ENCODE peak calls at places on chromosomes 1 and 21, in seven cellular contexts. R is activated B cell treated with CpG ODN at 0.5 μM for 24 hours, Y is endothelial cell, O is DND-41, A is type B pancreatic cell, M is osteocyte, X is RWPE1. S is an unnamed sample.

GRCh38 chr1:165539306-165539705 is 4.5 kb upstream of the LRRC52 start:
- DNase-seq in Y (no peak), X (peak; percentile 6), O (no peak), A (no peak), M (no peak), R (no peak), S (no peak)

GRCh38 chr21:45865106-45865835 is 116.3 kb upstream of the COL6A1 start:
- DNase-seq in Y (no peak), M (no peak), X (peak; percentile 82), A (no peak), O (no peak), R (no peak), S (no peak)

GRCh38 chr21:45098867-45099266 is 24.5 kb downstream of the ADARB1 start:
- DNase-seq in X (no peak), A (no peak), M (no peak), O (no peak), R (no peak), Y (no peak), S (no peak)

GRCh38 chr1:241834733-241835377 is 13.1 kb upstream of the EXO1 start:
- DNase-seq in M (no peak), R (no peak), Y (no peak), X (no peak), O (no peak), A (no peak), S (no peak)

GRCh38 chr1:24416666-24417391 is 1.2 kb downstream of the NIPAL3 start:
- DNase-seq in X (peak; percentile 76), A (no peak), M (no peak), R (no peak), Y (no peak), O (peak; percentile 79), S (peak; percentile 81)

GRCh38 chr1:213120386-213120785 is 69.3 kb downstream of the RPS6KC1 start:
- DNase-seq in A (no peak), R (no peak), M (no peak), O (no peak), X (no peak), Y (no peak), S (no peak)

GRCh38 chr1:48688102-48688760 is 88.5 kb downstream of the BEND5 start:
- DNase-seq in X (no peak), Y (no peak), R (no peak), A (no peak), O (no peak), M (no peak), S (no peak)

GRCh38 chr1:84303154-84303830 is 1.8 kb downstream of the SAMD13 start:
- DNase-seq in Y (no peak), R (no peak), M (no peak), X (no peak), A (no peak), O (no peak), S (no peak)

GRCh38 chr21:28615276-28615675 is 377.4 kb downstream of the LTN1 start:
- DNase-seq in O (no peak), Y (no peak), X (no peak), R (no peak), A (no peak), M (no peak), S (no peak)

GRCh38 chr1:235516862-235517446 is 12.7 kb upstream of the B3GALNT2 start:
- DNase-seq in R (no peak), O (no peak), A (no peak), M (no peak), Y (no peak), X (no peak), S (no peak)

GRCh38 chr1:221987860-221988520 is 246.1 kb upstream of the DUSP10 start:
- DNase-seq in A (no peak), X (peak; percentile 91), Y (no peak), R (no peak), M (no peak), O (no peak), S (no peak)

GRCh38 chr1:197356723-197357533 is 88.9 kb downstream of the CRB1 start:
- DNase-seq in X (peak; percentile 45), A (no peak), Y (peak; percentile 22), O (peak; percentile 40), R (no peak), M (no peak), S (peak; percentile 26)
- TF ChIP-seq CTCF in X (peak; percentile 59), A (peak; percentile 88), Y (peak; percentile 76), O (peak; percentile 76), R (no peak), M (peak; percentile 76), S (peak; percentile 76)

DNA sequence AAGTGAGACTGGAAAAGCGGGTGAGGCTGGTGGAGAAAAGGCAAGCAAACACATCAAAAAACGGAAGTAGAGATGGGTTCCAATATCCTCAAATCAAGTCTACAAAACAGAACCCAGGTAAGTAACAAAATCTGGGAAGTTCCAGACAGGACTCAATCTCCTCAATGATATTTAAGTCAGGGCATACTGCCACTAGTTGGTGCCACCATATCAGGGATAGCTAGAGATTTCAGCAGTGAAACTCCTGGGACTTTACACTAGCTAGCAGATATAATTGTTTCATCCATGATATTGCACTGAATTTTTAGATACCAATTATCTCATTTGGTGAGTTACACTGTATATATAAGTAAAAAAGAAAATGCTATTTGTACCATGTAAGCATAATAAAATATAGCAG is 52.0 kb downstream of the EYA3 start:
- DNase-seq in O (no peak), A (no peak), Y (no peak), M (no peak), X (no peak), R (no peak), S (no peak)
- TF ChIP-seq CTCF in O (no peak), A (no peak), Y (no peak), M (peak; percentile 13), X (peak; percentile 10), R (no peak), S (no peak)

GRCh38 chr1:247487057-247487456 is 29.2 kb upstream of the OR2B11 start:
- DNase-seq in O (peak; percentile 21), M (no peak), A (no peak), X (peak; percentile 50), R (peak; percentile 17), Y (peak; percentile 42), S (peak; percentile 37)
- TF ChIP-seq CTCF in O (peak; percentile 67), M (peak; percentile 78), A (peak; percentile 71), X (peak; percentile 36), R (peak; percentile 55), Y (peak; percentile 21), S (peak; percentile 77)

GRCh38 chr1:162059721-162060120 is 9.8 kb upstream of the NOS1AP start:
- DNase-seq in A (no peak), M (no peak), O (no peak), R (no peak), Y (no peak), X (no peak), S (no peak)

GRCh38 chr1:162060314-162060713 is 9.2 kb upstream of the NOS1AP start:
- DNase-seq in X (no peak), A (no peak), M (no peak), R (no peak), O (no peak), Y (no peak), S (no peak)

GRCh38 chr1:162056568-162056967 is 12.9 kb upstream of the NOS1AP start:
- DNase-seq in O (no peak), M (no peak), Y (no peak), R (no peak), A (no peak), X (no peak), S (no peak)

GRCh38 chr1:162056043-162056442 is 13.4 kb upstream of the NOS1AP start:
- DNase-seq in A (no peak), Y (peak; percentile 79), M (peak; percentile 86), R (no peak), X (peak; percentile 70), O (peak; percentile 45), S (peak; percentile 61)

GRCh38 chr1:162055062-162055461 is 14.4 kb upstream of the NOS1AP start:
- DNase-seq in A (no peak), M (no peak), X (peak; percentile 85), Y (no peak), O (no peak), R (no peak), S (no peak)
- TF ChIP-seq CTCF in A (no peak), M (no peak), X (no peak), Y (no peak), O (no peak), R (no peak), S (no peak)

GRCh38 chr1:108314815-108315214 is 70.9 kb upstream of the NBPF4 start:
- DNase-seq in R (no peak), O (no peak), X (no peak), A (no peak), Y (no peak), M (no peak), S (no peak)

GRCh38 chr1:108320851-108321250 is 77.0 kb upstream of the NBPF4 start:
- DNase-seq in X (no peak), Y (no peak), O (no peak), M (no peak), A (no peak), R (no peak), S (no peak)

DNA sequence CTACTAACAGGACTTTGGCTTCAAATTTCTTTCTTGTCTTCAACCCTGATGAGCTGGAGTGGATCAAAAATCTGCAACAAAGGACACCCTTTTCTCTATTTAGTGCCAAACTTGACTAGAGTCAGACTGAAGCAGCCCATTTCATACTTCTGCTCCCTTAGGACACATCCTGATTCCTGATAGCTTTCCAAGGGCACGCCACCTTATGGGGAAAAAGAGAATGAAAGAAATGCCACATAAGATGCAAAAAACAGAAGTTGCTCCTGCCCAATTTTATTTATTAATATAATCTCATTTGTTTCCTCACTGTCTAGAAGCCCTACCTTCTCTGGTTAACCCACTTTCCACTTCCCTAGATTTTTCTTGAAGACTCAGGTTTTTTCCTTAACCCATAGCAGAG is 72.7 kb upstream of the NBPF4 start:
- DNase-seq in O (no peak), A (no peak), R (no peak), X (no peak), M (no peak), Y (no peak), S (no peak)
- TF ChIP-seq CTCF in O (no peak), A (peak; percentile 43), R (no peak), X (peak; percentile 13), M (peak; percentile 25), Y (peak; percentile 36), S (no peak)

DNA sequence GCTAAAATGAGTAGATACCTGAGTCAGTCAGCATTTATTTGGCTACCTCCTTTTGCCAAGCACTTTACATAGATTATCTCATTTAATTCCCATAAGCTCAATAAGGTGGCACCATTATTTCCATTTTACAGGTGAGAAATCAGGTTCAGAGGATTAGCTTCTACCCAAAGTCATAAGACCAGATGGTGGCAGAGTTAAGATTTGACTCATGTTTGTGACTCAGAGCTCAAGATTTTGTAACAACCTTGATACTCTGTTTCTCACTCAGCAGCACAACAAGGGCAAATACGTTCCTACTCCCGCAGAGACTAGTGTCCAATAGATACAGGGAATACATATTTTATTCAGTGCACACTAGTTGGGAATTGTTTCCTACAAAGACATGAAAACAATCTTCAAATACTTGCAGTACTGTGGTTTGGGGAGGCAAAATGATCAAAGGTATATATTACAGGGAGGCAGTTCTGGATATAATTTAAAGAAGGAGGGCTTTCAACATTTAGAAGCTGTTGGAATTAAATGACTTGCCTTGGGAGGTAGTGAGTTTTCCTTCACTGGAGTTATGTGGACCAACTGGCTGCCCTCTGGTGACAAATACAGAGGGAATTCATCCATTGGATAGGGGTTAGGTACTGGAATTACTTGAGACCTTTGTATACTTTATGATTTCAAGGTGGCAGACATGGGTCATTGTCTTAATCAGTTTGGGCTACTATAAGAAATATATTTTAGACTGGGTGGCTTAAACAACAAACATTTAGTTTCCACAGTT is 3.6 kb downstream of the LEPR start:
- DNase-seq in O (no peak), M (no peak), A (no peak), Y (no peak), R (no peak), X (peak; percentile 73), S (peak; percentile 29)
- TF ChIP-seq CTCF in O (no peak), M (no peak), A (no peak), Y (no peak), R (no peak), X (no peak), S (no peak)

S was measured in activated CD8-positive, alpha-beta T cell treated with anti-CD3 and anti-CD28 coated beads for 36 hours.